ENCODE peak calls at places on chromosomes 1 and 21, in six cellular contexts. F is K562, D is H1, M is GM12891, J is GM12878, H is HepG2. V is an unnamed sample.

GRCh38 chr1:109490029-109490933 is 3.6 kb upstream of the CYB561D1 start:
- DNase-seq in F (peak), D (no peak), M (peak), J (no peak), H (peak), V (no peak)

GRCh38 chr1:26994772-26995625 is 1.5 kb downstream of the TRNP1 start:
- DNase-seq in F (no peak), D (no peak), M (no peak), J (no peak), H (no peak), V (no peak)

GRCh38 chr1:43427524-43427923 is 26.2 kb downstream of the HYI start:
- DNase-seq in F (no peak), D (no peak), M (no peak), J (no peak), H (no peak), V (no peak)

GRCh38 chr1:203354246-203354645 is 3.3 kb upstream of the FMOD start:
- DNase-seq in F (no peak), D (no peak), M (no peak), J (no peak), H (no peak), V (no peak)

GRCh38 chr21:29360799-29361765 is 62.4 kb downstream of the BACH1 start:
- DNase-seq in F (no peak), D (no peak), M (no peak), J (no peak), H (no peak), V (no peak)

GRCh38 chr1:170241266-170241851 is 95.6 kb downstream of the NTMT2 start:
- DNase-seq in F (no peak), D (no peak), M (no peak), J (no peak), H (no peak), V (no peak)

GRCh38 chr1:15289251-15289651 is 42.2 kb downstream of the FHAD1 start:
- DNase-seq in F (no peak), D (no peak), M (no peak), J (no peak), H (no peak), V (no peak)

GRCh38 chr1:19646366-19646765 is 2.3 kb downstream of the NBL1 start:
- DNase-seq in F (no peak), D (no peak), M (peak), J (no peak), H (no peak), V (no peak)

GRCh38 chr1:64172458-64172983 is 30.9 kb upstream of the UBE2U start:
- DNase-seq in F (no peak), D (no peak), M (no peak), J (no peak), H (peak), V (no peak)
- TF ChIP-seq POLR2AphosphoS5 in F (no peak), D (no peak), M (no peak), J (no peak), H (no peak), V (no peak)

DNA sequence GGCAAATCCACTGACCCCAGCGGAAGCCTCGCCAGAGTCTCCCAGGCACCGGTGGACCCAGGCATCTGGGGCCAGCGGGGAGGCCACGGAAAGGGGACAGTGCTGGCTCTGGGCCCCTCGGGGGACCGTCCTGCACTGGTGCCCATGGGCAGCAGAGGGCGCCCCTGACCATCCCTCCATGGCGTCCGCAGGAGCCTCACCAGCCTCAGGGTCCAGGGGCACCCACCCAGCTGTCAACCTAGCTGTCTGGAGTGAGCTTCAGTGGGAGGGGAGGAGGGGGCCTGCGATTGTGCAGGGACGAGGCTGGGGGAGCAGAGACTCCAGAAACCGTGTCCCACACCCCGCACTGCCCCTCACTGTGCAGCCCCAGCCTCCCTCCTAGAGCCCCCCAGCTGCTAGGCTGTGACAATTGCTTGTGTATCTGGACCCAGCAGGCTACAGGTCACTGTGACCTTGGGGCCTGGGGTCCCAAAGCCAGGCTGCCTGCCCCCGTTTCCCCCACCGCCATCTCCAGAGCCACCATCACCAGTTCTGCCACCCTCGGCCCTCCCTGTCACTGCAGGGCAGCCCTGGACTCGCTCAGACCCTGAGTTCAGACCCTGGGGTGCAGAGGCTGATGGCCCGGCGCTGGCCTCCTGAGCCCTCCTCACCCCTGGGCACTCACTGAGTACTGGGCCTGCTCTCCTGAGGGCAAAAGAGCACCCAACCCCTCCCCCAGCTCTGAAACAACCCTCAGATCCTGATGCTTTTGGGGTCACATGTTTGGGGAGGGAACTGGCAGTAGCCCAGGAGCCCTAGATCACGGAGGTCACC is 10.7 kb upstream of the COL6A1 start:
- DNase-seq in F (peak), D (no peak), M (no peak), J (no peak), H (peak), V (peak)
- TF ChIP-seq TAF1 in F (no peak), D (no peak), M (no peak), J (no peak), H (no peak), V (no peak)

DNA sequence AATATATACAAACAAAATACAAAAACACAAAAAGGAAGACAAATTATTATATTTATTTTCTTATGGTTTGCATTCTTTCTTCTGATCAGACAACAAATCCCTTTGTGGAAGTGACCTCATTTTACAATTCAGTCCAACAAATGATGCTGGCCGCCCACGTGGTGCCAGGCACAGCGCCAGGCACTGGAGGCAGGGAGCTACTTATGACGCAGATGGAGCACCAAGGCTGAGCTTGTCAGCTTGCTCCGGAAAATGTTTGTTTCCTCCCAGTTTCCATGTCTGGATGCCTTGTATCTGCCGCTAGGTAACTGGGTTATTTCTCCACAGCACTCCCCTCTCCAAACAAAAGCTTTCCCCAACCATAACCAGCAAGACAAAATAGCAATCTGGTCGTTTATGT is 30.7 kb upstream of the CD34 start:
- DNase-seq in F (peak), D (no peak), M (no peak), J (no peak), H (no peak), V (no peak)
- TF ChIP-seq POLR2A in F (no peak), D (no peak), M (no peak), J (no peak), H (no peak), V (no peak)

GRCh38 chr21:37159053-37159776 is 86.2 kb downstream of the TTC3 start:
- DNase-seq in F (no peak), D (no peak), M (peak), J (peak), H (no peak), V (no peak)

GRCh38 chr21:37153193-37153934 is 80.3 kb downstream of the TTC3 start:
- DNase-seq in F (no peak), D (no peak), M (no peak), J (no peak), H (peak), V (no peak)

GRCh38 chr21:37157938-37158337 is 84.9 kb downstream of the TTC3 start:
- DNase-seq in F (peak), D (no peak), M (no peak), J (no peak), H (no peak), V (no peak)

GRCh38 chr21:37153935-37154350 is 80.9 kb downstream of the TTC3 start:
- DNase-seq in F (no peak), D (no peak), M (no peak), J (no peak), H (peak), V (no peak)

GRCh38 chr21:37155216-37155615 is 82.2 kb downstream of the TTC3 start:
- DNase-seq in F (no peak), D (no peak), M (no peak), J (no peak), H (no peak), V (no peak)
- TF ChIP-seq POLR2AphosphoS5 in F (no peak), D (no peak), M (no peak), J (no peak), H (no peak), V (no peak)

GRCh38 chr1:192535916-192536662 is 39.5 kb upstream of the RGS1 start:
- DNase-seq in F (no peak), D (no peak), M (no peak), J (no peak), H (no peak), V (no peak)
- TF ChIP-seq TAF1 in F (no peak), D (no peak), M (no peak), J (no peak), H (no peak), V (no peak)

GRCh38 chr1:153627797-153628626 is at the start of gene S100A1:
- DNase-seq in F (peak), D (no peak), M (no peak), J (no peak), H (peak), V (no peak)

GRCh38 chr1:153626477-153626928 is 802 bp downstream of the S100A13 start:
- DNase-seq in F (no peak), D (no peak), M (no peak), J (no peak), H (no peak), V (no peak)

GRCh38 chr1:153628638-153629342 is 556 bp downstream of the S100A1 start:
- DNase-seq in F (no peak), D (no peak), M (no peak), J (no peak), H (no peak), V (no peak)

GRCh38 chr1:153624965-153625611 is 2.2 kb downstream of the S100A13 start:
- DNase-seq in F (no peak), D (no peak), M (no peak), J (no peak), H (no peak), V (no peak)

GRCh38 chr1:153626929-153627796 is at the start of gene S100A13:
- DNase-seq in F (peak), D (peak), M (peak), J (no peak), H (peak), V (peak)
- TF ChIP-seq POLR2A in F (peak), D (peak), M (no peak), J (peak), H (peak), V (peak)

DNA sequence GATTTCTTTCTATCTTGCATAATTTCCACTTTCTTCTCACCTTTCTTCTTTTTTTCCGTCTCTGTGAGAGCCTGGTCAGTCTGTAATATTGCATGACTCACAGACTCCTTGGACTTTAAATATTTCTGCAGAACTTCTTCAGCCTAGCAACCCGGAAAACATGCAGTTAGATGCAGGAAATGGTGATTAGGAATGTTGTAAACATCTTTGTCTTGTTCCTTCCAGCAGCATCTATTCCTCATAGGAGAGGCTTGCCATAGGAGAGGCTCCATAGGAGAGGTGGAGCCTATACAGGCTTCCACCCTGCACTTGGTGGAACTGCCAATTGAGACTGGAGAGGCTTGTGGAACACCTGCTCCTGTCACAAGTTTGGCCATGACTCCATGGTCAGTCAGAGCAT is 10.0 kb downstream of the GBP5 start:
- DNase-seq in F (no peak), D (no peak), M (no peak), J (no peak), H (no peak), V (no peak)
- TF ChIP-seq POLR2AphosphoS5 in F (no peak), D (no peak), M (no peak), J (no peak), H (no peak), V (no peak)

GRCh38 chr1:201409440-201409839 is 10.3 kb upstream of the LAD1 start:
- DNase-seq in F (no peak), D (no peak), M (no peak), J (no peak), H (no peak), V (no peak)

GRCh38 chr1:201406831-201407406 is 7.8 kb upstream of the LAD1 start:
- DNase-seq in F (no peak), D (no peak), M (no peak), J (peak), H (peak), V (no peak)

GRCh38 chr1:201405484-201405831 is 6.3 kb upstream of the LAD1 start:
- DNase-seq in F (no peak), D (no peak), M (no peak), J (peak), H (peak), V (no peak)

GRCh38 chr1:201408815-201409200 is 9.7 kb upstream of the LAD1 start:
- DNase-seq in F (no peak), D (no peak), M (no peak), J (no peak), H (no peak), V (no peak)

GRCh38 chr1:201408176-201408814 is 9.2 kb upstream of the LAD1 start:
- DNase-seq in F (peak), D (peak), M (peak), J (no peak), H (peak), V (peak)
- TF ChIP-seq TAF1 in F (no peak), D (no peak), M (no peak), J (no peak), H (no peak), V (no peak)

DNA sequence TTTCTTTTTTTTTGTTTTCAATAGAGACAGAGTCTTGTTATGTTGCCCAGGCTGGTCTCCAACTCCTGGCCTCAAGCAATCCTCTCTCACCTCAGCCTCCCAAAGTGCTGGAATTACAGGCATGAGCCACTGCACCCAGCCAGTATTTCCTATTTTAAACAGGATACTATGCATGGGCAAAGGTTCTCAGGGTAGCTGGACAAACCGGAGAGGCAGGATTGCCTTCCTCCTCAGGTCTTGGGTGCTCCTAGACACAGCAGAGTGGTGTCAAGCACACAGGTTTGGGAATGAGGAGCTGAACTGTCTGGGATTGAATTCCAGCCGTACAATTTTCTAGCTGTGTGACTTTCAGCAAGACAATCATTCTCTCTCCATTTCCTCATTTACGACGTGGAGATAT is 22.9 kb upstream of the HNRNPU start:
- DNase-seq in F (no peak), D (no peak), M (no peak), J (no peak), H (no peak), V (no peak)
- TF ChIP-seq POLR2A in F (no peak), D (no peak), M (no peak), J (no peak), H (no peak), V (no peak)

V was measured in GM12892.